ENCODE peak calls at places on chromosomes 11 and 22, in six cellular contexts. One of them, this sample, is unnamed.

GRCh38 chr11:131328843-131329242 is 41.6 kb upstream of the NTM start:
- DNase-seq in GM12878: no peak
- DNase-seq in K562: no peak
- DNase-seq in HCT116: no peak
- DNase-seq in HepG2: no peak
- DNase-seq in SK-N-SH: no peak
- DNase-seq in this sample: no peak

GRCh38 chr11:119352857-119353260 is 6.4 kb upstream of the MFRP start:
- DNase-seq in HepG2: peak
- DNase-seq in K562: no peak
- DNase-seq in HCT116: no peak
- DNase-seq in SK-N-SH: peak
- DNase-seq in GM12878: no peak
- DNase-seq in this sample: no peak

GRCh38 chr11:62466444-62466843 is 47.6 kb downstream of the SCGB1A1 start:
- DNase-seq in SK-N-SH: no peak
- DNase-seq in GM12878: no peak
- DNase-seq in HCT116: no peak
- DNase-seq in HepG2: no peak
- DNase-seq in K562: peak
- DNase-seq in this sample: no peak

GRCh38 chr22:37690407-37690806 is 4.3 kb downstream of the NOL12 start:
- DNase-seq in HepG2: no peak
- DNase-seq in SK-N-SH: no peak
- DNase-seq in K562: no peak
- DNase-seq in GM12878: no peak
- DNase-seq in HCT116: no peak
- DNase-seq in this sample: no peak

GRCh38 chr11:12876988-12877387 is 132.1 kb upstream of the RASSF10 start:
- DNase-seq in SK-N-SH: no peak
- DNase-seq in GM12878: no peak
- DNase-seq in K562: no peak
- DNase-seq in HepG2: no peak
- DNase-seq in HCT116: no peak
- DNase-seq in this sample: no peak

GRCh38 chr11:27847496-27847895 is 147.2 kb upstream of the BDNF start:
- DNase-seq in HCT116: no peak
- DNase-seq in K562: no peak
- DNase-seq in HepG2: no peak
- DNase-seq in GM12878: no peak
- DNase-seq in SK-N-SH: no peak
- DNase-seq in this sample: no peak

GRCh38 chr11:24312464-24313238 is 184.2 kb upstream of the LUZP2 start:
- DNase-seq in SK-N-SH: peak
- DNase-seq in HepG2: no peak
- DNase-seq in GM12878: no peak
- DNase-seq in HCT116: no peak
- DNase-seq in K562: no peak
- DNase-seq in this sample: no peak

GRCh38 chr11:126468102-126468521 is 112.6 kb downstream of the ST3GAL4 start:
- DNase-seq in HCT116: no peak
- DNase-seq in GM12878: no peak
- DNase-seq in K562: no peak
- DNase-seq in HepG2: no peak
- DNase-seq in SK-N-SH: no peak
- DNase-seq in this sample: no peak

GRCh38 chr11:115802641-115803040 is 298.4 kb upstream of the CADM1 start:
- DNase-seq in K562: no peak
- DNase-seq in HepG2: no peak
- DNase-seq in SK-N-SH: no peak
- DNase-seq in GM12878: no peak
- DNase-seq in HCT116: no peak
- DNase-seq in this sample: no peak

GRCh38 chr11:17924713-17925112 is 88.1 kb downstream of the SERGEF start:
- DNase-seq in K562: no peak
- DNase-seq in HepG2: no peak
- DNase-seq in HCT116: no peak
- DNase-seq in GM12878: no peak
- DNase-seq in SK-N-SH: no peak
- DNase-seq in this sample: no peak

GRCh38 chr11:95835351-95835750 is 45.1 kb downstream of the CEP57 start:
- DNase-seq in HCT116: no peak
- DNase-seq in K562: no peak
- DNase-seq in GM12878: no peak
- DNase-seq in SK-N-SH: no peak
- DNase-seq in HepG2: no peak
- DNase-seq in this sample: no peak

GRCh38 chr11:108592591-108593213 is 866 bp downstream of the EXPH5 start:
- DNase-seq in HepG2: no peak
- DNase-seq in GM12878: no peak
- DNase-seq in HCT116: no peak
- DNase-seq in K562: peak
- DNase-seq in SK-N-SH: peak
- DNase-seq in this sample: no peak

GRCh38 chr22:49833340-49834007 is 5.8 kb upstream of the BRD1 start:
- DNase-seq in K562: no peak
- DNase-seq in HepG2: no peak
- DNase-seq in SK-N-SH: no peak
- DNase-seq in HCT116: peak
- DNase-seq in GM12878: no peak
- DNase-seq in this sample: no peak

GRCh38 chr22:33111491-33111890 is 53.3 kb upstream of the SYN3 start:
- DNase-seq in HepG2: no peak
- DNase-seq in SK-N-SH: no peak
- DNase-seq in K562: no peak
- DNase-seq in HCT116: no peak
- DNase-seq in GM12878: no peak
- DNase-seq in this sample: no peak

GRCh38 chr11:61392991-61393595 is 706 bp downstream of the TMEM216 start:
- DNase-seq in GM12878: no peak
- DNase-seq in HCT116: no peak
- DNase-seq in K562: peak
- DNase-seq in HepG2: no peak
- DNase-seq in SK-N-SH: peak
- DNase-seq in this sample: no peak

GRCh38 chr11:61972112-61972795 is 4.8 kb upstream of the FTH1 start:
- DNase-seq in SK-N-SH: no peak
- DNase-seq in HepG2: no peak
- DNase-seq in K562: peak
- DNase-seq in HCT116: no peak
- DNase-seq in GM12878: no peak
- DNase-seq in this sample: no peak

GRCh38 chr11:18245396-18245795 is 3.1 kb downstream of the SAA2 start:
- DNase-seq in HCT116: no peak
- DNase-seq in GM12878: no peak
- DNase-seq in K562: no peak
- DNase-seq in SK-N-SH: no peak
- DNase-seq in HepG2: no peak
- DNase-seq in this sample: no peak

GRCh38 chr11:85628771-85629341 is 463 bp downstream of the TMEM126B start:
- DNase-seq in SK-N-SH: no peak
- DNase-seq in K562: no peak
- DNase-seq in HepG2: peak
- DNase-seq in HCT116: no peak
- DNase-seq in GM12878: no peak
- DNase-seq in this sample: no peak

GRCh38 chr11:13928566-13929251 is 33.8 kb upstream of the SPON1 start:
- DNase-seq in K562: peak
- DNase-seq in SK-N-SH: no peak
- DNase-seq in GM12878: no peak
- DNase-seq in HepG2: no peak
- DNase-seq in HCT116: no peak
- DNase-seq in this sample: no peak

GRCh38 chr22:50483556-50483955 is 2.2 kb downstream of the ADM2 start:
- DNase-seq in HCT116: no peak
- DNase-seq in GM12878: no peak
- DNase-seq in K562: no peak
- DNase-seq in SK-N-SH: no peak
- DNase-seq in HepG2: no peak
- DNase-seq in this sample: no peak

GRCh38 chr11:21142007-21142406 is 472.6 kb downstream of the NELL1 start:
- DNase-seq in HepG2: no peak
- DNase-seq in K562: no peak
- DNase-seq in SK-N-SH: peak
- DNase-seq in HCT116: no peak
- DNase-seq in GM12878: no peak
- DNase-seq in this sample: no peak

GRCh38 chr11:117180661-117181585 is 2.4 kb downstream of the SIDT2 start:
- DNase-seq in SK-N-SH: peak
- DNase-seq in K562: peak
- DNase-seq in HepG2: peak
- DNase-seq in HCT116: peak
- DNase-seq in GM12878: peak
- DNase-seq in this sample: peak

GRCh38 chr11:76298255-76298654 is 82.7 kb downstream of the THAP12 start:
- DNase-seq in HCT116: no peak
- DNase-seq in GM12878: no peak
- DNase-seq in SK-N-SH: no peak
- DNase-seq in K562: no peak
- DNase-seq in HepG2: no peak
- DNase-seq in this sample: no peak

GRCh38 chr11:28242596-28242995 is 134.4 kb downstream of the METTL15 start:
- DNase-seq in K562: no peak
- DNase-seq in GM12878: no peak
- DNase-seq in HCT116: no peak
- DNase-seq in SK-N-SH: no peak
- DNase-seq in HepG2: no peak
- DNase-seq in this sample: no peak

GRCh38 chr11:125372911-125373310 is 123.2 kb downstream of the FEZ1 start:
- DNase-seq in K562: no peak
- DNase-seq in HepG2: no peak
- DNase-seq in SK-N-SH: no peak
- DNase-seq in HCT116: no peak
- DNase-seq in GM12878: no peak
- DNase-seq in this sample: no peak

GRCh38 chr11:114297806-114298700 is 1.9 kb downstream of the NNMT start:
- DNase-seq in SK-N-SH: no peak
- DNase-seq in HCT116: no peak
- DNase-seq in GM12878: no peak
- DNase-seq in HepG2: no peak
- DNase-seq in K562: peak
- DNase-seq in this sample: no peak

GRCh38 chr22:31399211-31400022 is at the start of gene DRG1:
- DNase-seq in HepG2: peak
- DNase-seq in SK-N-SH: peak
- DNase-seq in GM12878: peak
- DNase-seq in HCT116: peak
- DNase-seq in K562: peak
- DNase-seq in this sample: peak
- TF ChIP-seq CTCF in HepG2: peak
- TF ChIP-seq CTCF in SK-N-SH: no peak
- TF ChIP-seq CTCF in GM12878: no peak
- TF ChIP-seq CTCF in HCT116: no peak
- TF ChIP-seq CTCF in K562: no peak
- TF ChIP-seq CTCF in this sample: no peak

DNA sequence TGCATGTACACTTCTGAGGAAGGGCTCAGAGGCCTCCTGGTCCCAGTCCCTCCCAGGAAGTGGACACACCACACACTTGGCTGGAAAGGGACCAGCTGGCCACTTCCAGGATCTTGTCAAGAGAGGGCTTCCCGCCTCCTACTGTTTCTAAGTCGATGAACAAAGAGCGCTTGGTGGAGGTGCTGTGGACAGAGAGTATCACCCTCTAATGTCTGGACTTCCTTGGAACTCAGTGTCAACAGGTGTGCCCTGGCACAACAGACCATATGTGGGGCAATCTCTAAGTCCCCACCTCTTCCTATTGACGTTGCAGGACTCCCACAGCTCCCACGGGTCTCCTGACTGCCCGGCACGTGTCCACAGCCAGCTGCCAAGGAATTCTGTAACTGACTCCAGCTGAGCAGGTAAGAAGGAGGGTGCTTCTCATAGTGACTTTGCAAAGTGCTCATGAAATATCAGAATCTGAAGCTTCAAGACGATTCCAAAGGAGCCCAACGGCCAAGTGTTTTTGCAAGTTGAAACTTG is 16.1 kb downstream of the POU2AF1 start:
- DNase-seq in HCT116: no peak
- DNase-seq in SK-N-SH: no peak
- DNase-seq in HepG2: no peak
- DNase-seq in GM12878: no peak
- DNase-seq in K562: no peak
- DNase-seq in this sample: no peak
- TF ChIP-seq SIN3A in HCT116: no peak
- TF ChIP-seq SIN3A in SK-N-SH: no peak
- TF ChIP-seq SIN3A in HepG2: no peak
- TF ChIP-seq SIN3A in GM12878: no peak
- TF ChIP-seq SIN3A in K562: no peak
- TF ChIP-seq SIN3A in this sample: no peak

DNA sequence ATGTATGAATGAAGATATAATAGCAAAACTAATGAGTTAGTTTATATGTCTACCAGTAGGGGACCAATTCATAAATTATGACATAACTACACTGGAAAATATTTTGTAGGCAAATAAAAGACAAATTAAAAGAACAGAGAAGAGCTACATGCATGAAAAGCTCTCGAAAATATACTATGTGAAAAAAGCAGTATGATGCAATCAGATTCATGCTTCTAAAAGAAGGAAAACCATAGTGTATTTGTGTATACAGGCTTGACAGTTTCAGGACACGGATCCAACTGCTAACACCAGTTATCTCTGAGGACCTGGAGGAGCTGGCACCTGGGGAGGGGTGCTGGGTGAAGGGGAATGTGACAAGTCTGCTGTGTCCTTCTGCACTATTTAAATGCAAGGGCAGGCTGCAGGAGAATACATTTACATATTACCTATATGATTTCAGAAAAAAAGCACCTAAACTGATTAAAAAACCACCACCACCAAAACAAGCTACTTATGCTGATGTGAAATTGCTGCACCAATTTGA is 6.8 kb downstream of the SMCO4 start:
- DNase-seq in GM12878: no peak
- DNase-seq in HCT116: no peak
- DNase-seq in K562: no peak
- DNase-seq in HepG2: no peak
- DNase-seq in SK-N-SH: no peak
- DNase-seq in this sample: no peak
- TF ChIP-seq REST in GM12878: no peak
- TF ChIP-seq REST in HCT116: no peak
- TF ChIP-seq REST in K562: no peak
- TF ChIP-seq REST in HepG2: no peak
- TF ChIP-seq REST in SK-N-SH: no peak
- TF ChIP-seq REST in this sample: no peak

GRCh38 chr11:63833048-63833447 is 5.9 kb upstream of the MARK2 start:
- DNase-seq in GM12878: no peak
- DNase-seq in HepG2: no peak
- DNase-seq in HCT116: no peak
- DNase-seq in SK-N-SH: no peak
- DNase-seq in K562: no peak
- DNase-seq in this sample: no peak

GRCh38 chr11:63832336-63832735 is 6.6 kb upstream of the MARK2 start:
- DNase-seq in HepG2: no peak
- DNase-seq in GM12878: no peak
- DNase-seq in SK-N-SH: no peak
- DNase-seq in HCT116: no peak
- DNase-seq in K562: no peak
- DNase-seq in this sample: no peak

GRCh38 chr11:63826471-63827190 is 12.3 kb upstream of the MARK2 start:
- DNase-seq in K562: no peak
- DNase-seq in HCT116: no peak
- DNase-seq in HepG2: no peak
- DNase-seq in GM12878: no peak
- DNase-seq in SK-N-SH: no peak
- DNase-seq in this sample: no peak

GRCh38 chr11:63831326-63831725 is 7.6 kb upstream of the MARK2 start:
- DNase-seq in GM12878: no peak
- DNase-seq in HCT116: no peak
- DNase-seq in K562: no peak
- DNase-seq in HepG2: no peak
- DNase-seq in SK-N-SH: no peak
- DNase-seq in this sample: no peak

GRCh38 chr11:63829823-63830489 is 9.0 kb upstream of the MARK2 start:
- DNase-seq in GM12878: no peak
- DNase-seq in HCT116: no peak
- DNase-seq in HepG2: peak
- DNase-seq in SK-N-SH: peak
- DNase-seq in K562: peak
- DNase-seq in this sample: no peak
- TF ChIP-seq CTCF in GM12878: peak
- TF ChIP-seq CTCF in HCT116: peak
- TF ChIP-seq CTCF in HepG2: peak
- TF ChIP-seq CTCF in SK-N-SH: peak
- TF ChIP-seq CTCF in K562: peak
- TF ChIP-seq CTCF in this sample: no peak

This sample was measured in Panc1.